ENCODE peak calls at places on chromosome 16, in eight cellular contexts. Q is activated CD4-positive, alpha-beta T cell treated with anti-CD3 and anti-CD28 coated beads for 24 hours; Z is activated B cell treated with CpG ODN at 0.5 μM for 24 hours; F is hepatocyte; M is WERI-Rb-1; E is naive B cell; T is T47D; P is activated naive CD8-positive, alpha-beta T cell treated with anti-CD3 and anti-CD28 coated beads, Interleukin-2, amount 50 U/mL, for 24 hours. G is an unnamed sample.

GRCh38 chr16:66873685-66874055 is 6.6 kb upstream of the PDP2 start:
- DNase-seq in Z (no peak), F (no peak), T (peak; percentile 81), M (no peak), E (no peak), Q (no peak), P (no peak), G (no peak)

GRCh38 chr16:19884611-19885455 is at the start of gene GPRC5B:
- DNase-seq in P (peak; percentile 29), M (peak; percentile 51), F (peak; percentile 84), Z (peak; percentile 33), T (peak; percentile 27), E (peak; percentile 36), Q (no peak), G (peak; percentile 55)

GRCh38 chr16:54928016-54928356 is 2.7 kb upstream of the IRX5 start:
- DNase-seq in T (peak; percentile 69), F (peak; percentile 35), Z (no peak), Q (no peak), E (no peak), M (no peak), P (no peak), G (no peak)

GRCh38 chr16:57676624-57677085 is 8.5 kb downstream of the ADGRG3 start:
- DNase-seq in E (no peak), F (no peak), T (peak; percentile 22), Q (no peak), Z (no peak), P (no peak), M (no peak), G (no peak)

GRCh38 chr16:86614699-86615098 is 36.4 kb downstream of the FOXL1 start:
- DNase-seq in E (no peak), M (no peak), Q (no peak), P (no peak), T (peak; percentile 19), Z (no peak), F (no peak), G (no peak)

GRCh38 chr16:81669473-81670350 is 109.4 kb upstream of the PLCG2 start:
- DNase-seq in Z (no peak), Q (no peak), T (no peak), E (no peak), P (no peak), F (no peak), M (no peak), G (no peak)

GRCh38 chr16:66273644-66274334 is 92.7 kb upstream of the CDH5 start:
- DNase-seq in Z (no peak), E (no peak), F (peak; percentile 5), P (no peak), Q (no peak), M (peak; percentile 60), T (peak; percentile 36), G (no peak)

GRCh38 chr16:51755039-51755501 is 604.0 kb upstream of the SALL1 start:
- DNase-seq in M (no peak), Q (no peak), Z (no peak), P (no peak), E (no peak), T (peak; percentile 14), F (no peak), G (no peak)

GRCh38 chr16:2428787-2429036 is 535 bp upstream of the CCNF start:
- DNase-seq in Q (no peak), E (no peak), Z (no peak), P (no peak), T (no peak), F (no peak), M (no peak), G (no peak)